ENCODE peak calls at places on chromosomes 5 and 9, in seven cellular contexts. K, U, F, G, N, H and D are unnamed samples.

GRCh38 chr9:104863180-104863883 is 64.6 kb downstream of the ABCA1 start:
- DNase-seq in K (peak), U (peak), F (peak), G (peak), N (no peak), H (peak), D (peak)

GRCh38 chr5:123037104-123037418 is 536 bp upstream of the PPIC start:
- DNase-seq in K (no peak), U (no peak), F (no peak), G (no peak), N (no peak), H (no peak), D (no peak)

GRCh38 chr9:127186799-127187198 is 64.4 kb upstream of the ANGPTL2 start:
- DNase-seq in K (no peak), U (no peak), F (no peak), G (no peak), N (no peak), H (no peak), D (no peak)

GRCh38 chr5:155728146-155728856 is 598.7 kb upstream of the SGCD start:
- DNase-seq in K (peak), U (no peak), F (peak), G (no peak), N (peak), H (peak), D (no peak)

GRCh38 chr9:134633362-134634142 is 8.1 kb upstream of the COL5A1 start:
- DNase-seq in K (no peak), U (no peak), F (no peak), G (no peak), N (peak), H (no peak), D (no peak)

GRCh38 chr9:4284925-4285324 is 14.9 kb downstream of the GLIS3 start:
- DNase-seq in K (no peak), U (no peak), F (no peak), G (no peak), N (no peak), H (no peak), D (no peak)

GRCh38 chr5:67561145-67561932 is 364.7 kb upstream of the CD180 start:
- DNase-seq in K (no peak), U (no peak), F (no peak), G (no peak), N (no peak), H (no peak), D (no peak)

GRCh38 chr5:87770016-87770415 is 357.3 kb upstream of the CCNH start:
- DNase-seq in K (no peak), U (no peak), F (no peak), G (no peak), N (no peak), H (no peak), D (no peak)

GRCh38 chr5:174355208-174355612 is 309.7 kb downstream of the NSG2 start:
- DNase-seq in K (no peak), U (no peak), F (peak), G (no peak), N (no peak), H (no peak), D (no peak)

GRCh38 chr9:136765041-136765440 is 723 bp upstream of the LCN15 start:
- DNase-seq in K (no peak), U (no peak), F (no peak), G (no peak), N (no peak), H (no peak), D (no peak)

GRCh38 chr5:144187699-144188294 is 17.1 kb downstream of the KCTD16 start:
- DNase-seq in K (no peak), U (peak), F (peak), G (peak), N (no peak), H (no peak), D (peak)

GRCh38 chr5:41921874-41922273 is 3.2 kb upstream of the FBXO4 start:
- DNase-seq in K (no peak), U (no peak), F (no peak), G (no peak), N (no peak), H (no peak), D (no peak)

GRCh38 chr5:178340637-178341036 is 108.0 kb upstream of the PHYKPL start:
- DNase-seq in K (no peak), U (no peak), F (no peak), G (no peak), N (no peak), H (no peak), D (no peak)

GRCh38 chr9:135997070-135998012 is 36.2 kb upstream of the UBAC1 start:
- DNase-seq in K (no peak), U (no peak), F (no peak), G (no peak), N (no peak), H (no peak), D (no peak)

GRCh38 chr5:180860273-180860886 is 696 bp downstream of the ZFP62 start:
- DNase-seq in K (peak), U (peak), F (peak), G (peak), N (peak), H (peak), D (peak)

GRCh38 chr9:76297721-76298239 is 96.4 kb downstream of the RFK start:
- DNase-seq in K (no peak), U (no peak), F (no peak), G (no peak), N (no peak), H (no peak), D (no peak)

GRCh38 chr9:86282077-86282978 is at the start of gene ISCA1:
- DNase-seq in K (peak), U (peak), F (peak), G (peak), N (peak), H (peak), D (peak)

GRCh38 chr5:67303356-67303755 is 106.8 kb upstream of the CD180 start:
- DNase-seq in K (no peak), U (no peak), F (no peak), G (no peak), N (no peak), H (no peak), D (no peak)

GRCh38 chr5:112691341-112691685 is 46.4 kb upstream of the APC start:
- DNase-seq in K (no peak), U (no peak), F (no peak), G (no peak), N (no peak), H (no peak), D (no peak)
- TF ChIP-seq CTCF in K (no peak), U (no peak), F (no peak), G (peak), N (no peak), H (no peak), D (no peak)

GRCh38 chr5:148831590-148832565 is 5.5 kb downstream of the ADRB2 start:
- DNase-seq in K (no peak), U (no peak), F (no peak), G (peak), N (no peak), H (no peak), D (peak)
- TF ChIP-seq CTCF in K (no peak), U (no peak), F (no peak), G (no peak), N (no peak), H (no peak), D (no peak)

GRCh38 chr9:96163712-96164111 is 138.3 kb downstream of the HSD17B3 start:
- DNase-seq in K (no peak), U (no peak), F (no peak), G (no peak), N (no peak), H (no peak), D (no peak)
- TF ChIP-seq CTCF in K (no peak), U (no peak), F (no peak), G (no peak), N (no peak), H (no peak), D (no peak)

DNA sequence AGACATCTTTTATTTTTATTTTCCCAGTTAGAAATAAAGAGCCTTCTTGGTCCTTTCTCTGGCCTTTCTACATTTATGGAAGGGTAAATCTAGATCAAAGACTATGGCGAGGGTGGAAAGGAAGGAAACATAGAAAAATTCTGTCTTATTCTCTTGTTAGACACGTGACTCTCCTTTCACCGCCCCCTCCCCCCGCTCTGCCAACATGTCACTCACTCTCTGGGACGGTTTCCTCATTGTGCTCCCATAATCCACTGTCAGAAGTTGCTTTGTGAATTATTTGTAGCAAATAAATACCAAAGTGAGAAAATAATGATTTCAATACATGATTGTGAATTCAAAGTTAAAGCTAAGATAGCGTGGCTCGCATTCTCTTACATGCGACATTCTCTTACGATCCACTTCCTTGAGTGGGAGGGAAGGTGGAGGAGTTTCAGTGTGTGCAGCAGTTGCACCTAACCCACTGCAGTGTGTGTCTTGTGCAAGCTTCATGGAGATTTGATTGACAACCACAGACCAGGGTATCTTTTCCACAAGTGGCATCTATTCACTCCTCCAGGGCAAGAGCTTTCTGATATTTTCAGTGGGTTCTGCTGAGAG is 423.0 kb upstream of the KIF2A start:
- DNase-seq in K (no peak), U (no peak), F (no peak), G (no peak), N (no peak), H (no peak), D (no peak)
- TF ChIP-seq CTCF in K (no peak), U (no peak), F (no peak), G (no peak), N (no peak), H (no peak), D (no peak)

GRCh38 chr5:94181940-94182339 is 436.5 kb downstream of the KIAA0825 start:
- DNase-seq in K (peak), U (peak), F (peak), G (no peak), N (no peak), H (no peak), D (no peak)
- TF ChIP-seq CTCF in K (peak), U (no peak), F (no peak), G (no peak), N (no peak), H (no peak), D (peak)

GRCh38 chr9:120475341-120475740 is 104.6 kb downstream of the CDK5RAP2 start:
- DNase-seq in K (no peak), U (no peak), F (no peak), G (no peak), N (no peak), H (no peak), D (no peak)
- TF ChIP-seq CTCF in K (no peak), U (no peak), F (no peak), G (no peak), N (no peak), H (no peak), D (no peak)

GRCh38 chr5:11496127-11496719 is 408.0 kb downstream of the CTNND2 start:
- DNase-seq in K (no peak), U (no peak), F (no peak), G (no peak), N (no peak), H (no peak), D (no peak)

GRCh38 chr5:11497651-11498050 is 406.6 kb downstream of the CTNND2 start:
- DNase-seq in K (no peak), U (no peak), F (no peak), G (no peak), N (no peak), H (no peak), D (no peak)

GRCh38 chr5:11491658-11492057 is 412.6 kb downstream of the CTNND2 start:
- DNase-seq in K (no peak), U (no peak), F (no peak), G (no peak), N (no peak), H (no peak), D (no peak)

DNA sequence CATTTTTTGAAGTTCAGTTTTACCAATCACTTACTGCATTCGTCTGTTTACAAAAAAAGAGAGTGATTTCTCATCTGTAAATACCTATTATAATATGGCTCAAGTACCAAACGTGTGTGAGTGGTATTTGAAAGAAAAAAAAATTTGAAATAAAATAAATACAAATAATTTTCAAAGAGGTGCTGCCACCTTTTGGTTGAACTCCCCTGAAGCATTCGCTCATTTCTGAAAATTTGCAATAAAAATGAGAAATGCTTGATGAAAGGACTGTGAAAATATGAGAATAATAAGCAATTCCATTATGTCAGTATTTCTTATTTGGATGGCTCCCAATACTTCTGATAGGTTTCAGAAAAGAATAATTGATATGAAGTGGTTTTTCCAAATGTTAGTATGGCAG is 409.9 kb downstream of the CTNND2 start:
- DNase-seq in K (no peak), U (no peak), F (no peak), G (no peak), N (no peak), H (no peak), D (no peak)
- TF ChIP-seq CTCF in K (peak), U (no peak), F (peak), G (no peak), N (no peak), H (peak), D (no peak)

GRCh38 chr9:133031496-133031911 is 707 bp downstream of the GTF3C5 start:
- DNase-seq in K (peak), U (no peak), F (peak), G (no peak), N (no peak), H (no peak), D (no peak)

GRCh38 chr9:133032171-133032570 is 1.4 kb downstream of the GTF3C5 start:
- DNase-seq in K (no peak), U (no peak), F (no peak), G (no peak), N (no peak), H (no peak), D (no peak)

GRCh38 chr9:133031130-133031422 is 279 bp downstream of the GTF3C5 start:
- DNase-seq in K (peak), U (no peak), F (no peak), G (no peak), N (no peak), H (no peak), D (no peak)

GRCh38 chr9:133029994-133030316 is 842 bp upstream of the GTF3C5 start:
- DNase-seq in K (no peak), U (no peak), F (no peak), G (no peak), N (no peak), H (no peak), D (no peak)

DNA sequence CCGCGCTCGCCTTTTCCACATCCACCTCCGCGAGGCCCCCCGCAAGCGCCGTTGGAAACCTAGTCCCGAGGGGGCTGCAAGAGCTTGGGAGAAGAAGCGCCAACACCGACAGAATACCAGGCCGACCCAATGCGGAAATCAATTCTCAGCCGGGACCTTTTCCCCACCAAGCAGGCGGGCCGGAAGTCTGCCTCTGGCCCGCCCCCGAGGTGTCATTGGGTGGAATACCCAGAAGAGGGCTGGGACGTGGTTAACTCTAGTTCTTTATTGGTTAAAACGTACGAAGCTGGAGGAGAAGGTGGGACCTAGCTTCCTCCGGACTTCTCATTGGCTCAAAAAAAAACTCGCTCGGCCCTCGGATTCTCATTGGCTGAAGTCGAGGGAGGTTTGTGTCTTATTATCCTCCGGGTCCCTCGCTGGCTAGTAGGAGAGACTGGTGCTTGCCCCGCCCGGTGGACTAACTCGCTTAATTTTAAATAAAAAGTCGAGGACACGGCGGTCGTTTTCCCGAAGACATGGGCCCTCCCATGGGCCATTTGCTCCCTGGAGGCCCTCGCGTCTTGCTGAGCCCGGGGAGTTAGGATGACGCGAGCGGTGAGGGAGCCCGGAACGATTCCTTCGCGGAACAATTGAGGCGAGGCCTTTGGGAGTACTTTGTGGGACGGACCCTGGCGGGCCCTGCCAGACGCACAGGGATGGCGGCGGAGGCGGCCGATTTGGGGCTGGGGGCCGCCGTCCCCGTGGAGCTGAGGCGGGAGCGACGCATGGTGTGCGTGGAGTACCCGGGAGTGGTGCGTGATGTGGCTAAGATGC is at the start of gene GTF3C5:
- DNase-seq in K (peak), U (peak), F (peak), G (peak), N (peak), H (peak), D (peak)
- TF ChIP-seq CTCF in K (no peak), U (no peak), F (no peak), G (no peak), N (no peak), H (no peak), D (no peak)

GRCh38 chr5:161925960-161926359 is 78.0 kb downstream of the GABRA1 start:
- DNase-seq in K (peak), U (no peak), F (no peak), G (no peak), N (no peak), H (no peak), D (no peak)

GRCh38 chr5:161924270-161924669 is 76.3 kb downstream of the GABRA1 start:
- DNase-seq in K (no peak), U (no peak), F (no peak), G (no peak), N (no peak), H (no peak), D (no peak)

DNA sequence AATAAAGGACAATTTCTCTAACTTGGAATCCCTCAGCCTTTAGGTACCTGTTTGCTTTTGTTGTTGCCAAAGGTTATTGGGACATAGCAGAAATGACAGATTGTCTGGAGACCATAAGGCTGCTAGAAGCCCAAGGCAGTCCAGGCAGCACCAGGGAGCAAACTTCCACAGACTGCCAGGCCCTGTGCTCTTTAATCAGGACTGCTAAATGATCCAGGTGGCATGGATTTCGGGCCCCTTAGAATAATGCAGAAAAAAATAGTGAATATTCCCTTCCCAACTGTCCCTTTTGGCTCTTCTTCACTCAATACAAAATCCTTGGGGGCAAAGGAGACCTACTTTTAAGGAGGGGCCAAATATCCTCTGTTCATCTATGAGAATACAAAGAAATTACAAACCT is 73.9 kb downstream of the GABRA1 start:
- DNase-seq in K (no peak), U (no peak), F (no peak), G (no peak), N (no peak), H (no peak), D (no peak)
- TF ChIP-seq CTCF in K (no peak), U (no peak), F (no peak), G (no peak), N (no peak), H (no peak), D (no peak)

GRCh38 chr5:9218358-9218757 is 327.5 kb downstream of the SEMA5A start:
- DNase-seq in K (no peak), U (no peak), F (no peak), G (no peak), N (no peak), H (no peak), D (no peak)
- TF ChIP-seq CTCF in K (no peak), U (no peak), F (no peak), G (no peak), N (no peak), H (no peak), D (no peak)